ENCODE peak calls at places on chromosomes 12 and 14, in six cellular contexts. One of them, this sample, is unnamed.

GRCh38 chr12:21891763-21892217 is 49.4 kb downstream of the ABCC9 start:
- DNase-seq in HepG2: no peak
- DNase-seq in SK-N-SH: no peak
- DNase-seq in K562: no peak
- DNase-seq in GM12891: no peak
- DNase-seq in H1: no peak
- DNase-seq in this sample: no peak

GRCh38 chr12:31702047-31702446 is 26.8 kb downstream of the AMN1 start:
- DNase-seq in HepG2: no peak
- DNase-seq in SK-N-SH: no peak
- DNase-seq in K562: no peak
- DNase-seq in GM12891: no peak
- DNase-seq in H1: no peak
- DNase-seq in this sample: no peak

GRCh38 chr12:100565987-100566545 is 7.4 kb upstream of the GAS2L3 start:
- DNase-seq in HepG2: no peak
- DNase-seq in SK-N-SH: no peak
- DNase-seq in K562: no peak
- DNase-seq in GM12891: no peak
- DNase-seq in H1: no peak
- DNase-seq in this sample: no peak

GRCh38 chr12:68381476-68381875 is 49.3 kb upstream of the MDM1 start:
- DNase-seq in HepG2: no peak
- DNase-seq in SK-N-SH: no peak
- DNase-seq in K562: no peak
- DNase-seq in GM12891: no peak
- DNase-seq in H1: no peak
- DNase-seq in this sample: no peak

GRCh38 chr14:65853407-65853955 is 441.0 kb downstream of the FUT8 start:
- DNase-seq in HepG2: no peak
- DNase-seq in SK-N-SH: no peak
- DNase-seq in K562: no peak
- DNase-seq in GM12891: no peak
- DNase-seq in H1: no peak
- DNase-seq in this sample: no peak

GRCh38 chr14:89399594-89400068 is 17.4 kb downstream of the FOXN3 start:
- DNase-seq in HepG2: peak
- DNase-seq in SK-N-SH: peak
- DNase-seq in K562: no peak
- DNase-seq in GM12891: no peak
- DNase-seq in H1: no peak
- DNase-seq in this sample: no peak

GRCh38 chr12:104294845-104295674 is 8.5 kb upstream of the EID3 start:
- DNase-seq in HepG2: no peak
- DNase-seq in SK-N-SH: no peak
- DNase-seq in K562: no peak
- DNase-seq in GM12891: no peak
- DNase-seq in H1: no peak
- DNase-seq in this sample: no peak

GRCh38 chr14:52599974-52600373 is 47.3 kb downstream of the GPR137C start:
- DNase-seq in HepG2: no peak
- DNase-seq in SK-N-SH: no peak
- DNase-seq in K562: no peak
- DNase-seq in GM12891: no peak
- DNase-seq in H1: no peak
- DNase-seq in this sample: no peak

GRCh38 chr12:110269622-110270124 is 11.4 kb upstream of the ATP2A2 start:
- DNase-seq in HepG2: no peak
- DNase-seq in SK-N-SH: no peak
- DNase-seq in K562: peak
- DNase-seq in GM12891: no peak
- DNase-seq in H1: no peak
- DNase-seq in this sample: no peak

GRCh38 chr12:109831929-109832328 is 1.3 kb downstream of the TRPV4 start:
- DNase-seq in HepG2: no peak
- DNase-seq in SK-N-SH: no peak
- DNase-seq in K562: no peak
- DNase-seq in GM12891: no peak
- DNase-seq in H1: no peak
- DNase-seq in this sample: no peak

GRCh38 chr12:109758406-109759075 is 44.9 kb downstream of the FAM222A start:
- DNase-seq in HepG2: no peak
- DNase-seq in SK-N-SH: peak
- DNase-seq in K562: no peak
- DNase-seq in GM12891: no peak
- DNase-seq in H1: no peak
- DNase-seq in this sample: no peak

GRCh38 chr12:70982991-70983390 is 62.5 kb upstream of the PTPRR start:
- DNase-seq in HepG2: no peak
- DNase-seq in SK-N-SH: no peak
- DNase-seq in K562: no peak
- DNase-seq in GM12891: no peak
- DNase-seq in H1: no peak
- DNase-seq in this sample: no peak

GRCh38 chr12:55706840-55707671 is 648 bp downstream of the ITGA7 start:
- DNase-seq in HepG2: no peak
- DNase-seq in SK-N-SH: no peak
- DNase-seq in K562: no peak
- DNase-seq in GM12891: no peak
- DNase-seq in H1: no peak
- DNase-seq in this sample: no peak

GRCh38 chr12:41663487-41664258 is 475.6 kb downstream of the PDZRN4 start:
- DNase-seq in HepG2: peak
- DNase-seq in SK-N-SH: peak
- DNase-seq in K562: no peak
- DNase-seq in GM12891: no peak
- DNase-seq in H1: no peak
- DNase-seq in this sample: no peak

GRCh38 chr14:73663548-73664212 is 18.9 kb downstream of the DNAL1 start:
- DNase-seq in HepG2: peak
- DNase-seq in SK-N-SH: no peak
- DNase-seq in K562: no peak
- DNase-seq in GM12891: no peak
- DNase-seq in H1: no peak
- DNase-seq in this sample: no peak

GRCh38 chr14:91904956-91905645 is 37.8 kb upstream of the TC2N start:
- DNase-seq in HepG2: no peak
- DNase-seq in SK-N-SH: no peak
- DNase-seq in K562: no peak
- DNase-seq in GM12891: no peak
- DNase-seq in H1: no peak
- DNase-seq in this sample: no peak

GRCh38 chr14:52427460-52427859 is 113.3 kb downstream of the PTGER2 start:
- DNase-seq in HepG2: no peak
- DNase-seq in SK-N-SH: no peak
- DNase-seq in K562: no peak
- DNase-seq in GM12891: no peak
- DNase-seq in H1: no peak
- DNase-seq in this sample: no peak

GRCh38 chr14:67068246-67068645 is 121.0 kb upstream of the GARIN2 start:
- DNase-seq in HepG2: no peak
- DNase-seq in SK-N-SH: no peak
- DNase-seq in K562: no peak
- DNase-seq in GM12891: no peak
- DNase-seq in H1: no peak
- DNase-seq in this sample: no peak

GRCh38 chr12:104769207-104769606 is 188.9 kb downstream of the SLC41A2 start:
- DNase-seq in HepG2: no peak
- DNase-seq in SK-N-SH: no peak
- DNase-seq in K562: no peak
- DNase-seq in GM12891: no peak
- DNase-seq in H1: no peak
- DNase-seq in this sample: no peak

GRCh38 chr12:26197832-26198231 is 2.5 kb downstream of the SSPN start:
- DNase-seq in HepG2: no peak
- DNase-seq in SK-N-SH: peak
- DNase-seq in K562: no peak
- DNase-seq in GM12891: no peak
- DNase-seq in H1: no peak
- DNase-seq in this sample: no peak

GRCh38 chr12:60194682-60195081 is 598.9 kb downstream of the SLC16A7 start:
- DNase-seq in HepG2: no peak
- DNase-seq in SK-N-SH: no peak
- DNase-seq in K562: no peak
- DNase-seq in GM12891: no peak
- DNase-seq in H1: no peak
- DNase-seq in this sample: no peak

DNA sequence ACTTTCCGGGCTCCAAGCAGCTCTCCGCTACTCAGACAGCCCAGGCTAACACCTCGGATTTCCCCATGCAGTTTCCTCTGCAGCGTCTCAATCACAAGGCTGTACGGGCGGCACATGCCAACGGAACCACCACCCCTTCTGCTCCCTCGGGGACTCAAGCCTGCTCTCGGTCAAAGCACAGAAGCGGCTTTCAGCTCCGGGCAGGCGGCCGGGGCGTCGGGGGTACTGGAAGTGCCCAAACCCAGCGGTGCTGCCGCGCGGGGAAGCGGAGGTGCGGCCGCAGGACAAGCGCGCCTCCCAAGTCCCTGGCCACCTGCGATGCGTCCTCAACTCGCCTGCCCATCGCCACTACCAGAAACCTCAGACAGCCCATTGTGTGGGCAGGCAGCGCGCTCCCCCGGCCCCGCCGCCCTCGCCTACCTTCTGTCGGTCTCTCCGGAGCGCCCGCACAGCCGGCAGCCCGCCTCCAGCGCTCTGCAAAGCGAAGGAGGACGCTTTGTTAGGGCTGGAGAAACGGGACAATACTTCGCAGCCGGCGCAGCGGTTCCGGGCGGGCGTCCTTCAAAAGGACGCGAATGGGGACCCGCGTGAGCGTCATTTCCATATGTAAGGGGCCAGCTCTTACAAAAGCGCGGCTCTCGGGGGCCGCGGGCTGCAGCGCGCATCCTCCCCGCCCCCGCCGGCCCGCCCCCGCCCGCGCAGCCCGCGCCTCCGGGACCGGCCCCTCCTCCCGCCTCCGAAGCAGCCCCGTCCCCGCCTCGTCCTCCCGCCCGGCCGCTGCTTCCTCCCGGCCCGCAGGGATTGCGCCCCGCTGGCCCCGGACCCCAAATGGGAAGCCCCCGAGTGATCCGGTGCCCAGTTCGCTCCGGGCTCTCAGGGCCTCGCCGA is 674 bp downstream of the NIN start:
- DNase-seq in HepG2: peak
- DNase-seq in SK-N-SH: peak
- DNase-seq in K562: peak
- DNase-seq in GM12891: peak
- DNase-seq in H1: no peak
- DNase-seq in this sample: peak
- TF ChIP-seq TAF1 in HepG2: no peak
- TF ChIP-seq TAF1 in SK-N-SH: no peak
- TF ChIP-seq TAF1 in K562: no peak
- TF ChIP-seq TAF1 in GM12891: no peak
- TF ChIP-seq TAF1 in H1: peak
- TF ChIP-seq TAF1 in this sample: no peak

DNA sequence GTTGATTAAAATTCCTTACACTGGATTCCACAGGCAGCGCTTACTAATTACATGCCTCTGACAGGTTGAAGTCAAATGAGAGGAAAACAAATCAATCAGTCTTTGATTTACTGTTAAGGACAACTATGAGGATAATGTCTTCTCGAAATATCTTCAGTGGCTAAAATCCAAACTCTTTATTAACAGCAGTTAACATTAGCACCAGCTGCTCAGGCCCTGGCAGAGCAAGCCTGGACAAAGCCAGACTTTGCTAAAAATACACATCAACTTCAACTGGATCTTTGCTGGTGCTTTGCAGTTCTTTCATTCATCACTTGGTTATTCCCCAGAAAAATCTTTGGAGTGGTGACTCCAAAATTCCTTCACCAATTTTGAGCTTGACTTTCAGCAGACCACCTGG is 98.7 kb downstream of the HECTD4 start:
- DNase-seq in HepG2: no peak
- DNase-seq in SK-N-SH: no peak
- DNase-seq in K562: no peak
- DNase-seq in GM12891: no peak
- DNase-seq in H1: no peak
- DNase-seq in this sample: no peak
- TF ChIP-seq TAF1 in HepG2: no peak
- TF ChIP-seq TAF1 in SK-N-SH: no peak
- TF ChIP-seq TAF1 in K562: no peak
- TF ChIP-seq TAF1 in GM12891: no peak
- TF ChIP-seq TAF1 in H1: no peak
- TF ChIP-seq TAF1 in this sample: no peak

DNA sequence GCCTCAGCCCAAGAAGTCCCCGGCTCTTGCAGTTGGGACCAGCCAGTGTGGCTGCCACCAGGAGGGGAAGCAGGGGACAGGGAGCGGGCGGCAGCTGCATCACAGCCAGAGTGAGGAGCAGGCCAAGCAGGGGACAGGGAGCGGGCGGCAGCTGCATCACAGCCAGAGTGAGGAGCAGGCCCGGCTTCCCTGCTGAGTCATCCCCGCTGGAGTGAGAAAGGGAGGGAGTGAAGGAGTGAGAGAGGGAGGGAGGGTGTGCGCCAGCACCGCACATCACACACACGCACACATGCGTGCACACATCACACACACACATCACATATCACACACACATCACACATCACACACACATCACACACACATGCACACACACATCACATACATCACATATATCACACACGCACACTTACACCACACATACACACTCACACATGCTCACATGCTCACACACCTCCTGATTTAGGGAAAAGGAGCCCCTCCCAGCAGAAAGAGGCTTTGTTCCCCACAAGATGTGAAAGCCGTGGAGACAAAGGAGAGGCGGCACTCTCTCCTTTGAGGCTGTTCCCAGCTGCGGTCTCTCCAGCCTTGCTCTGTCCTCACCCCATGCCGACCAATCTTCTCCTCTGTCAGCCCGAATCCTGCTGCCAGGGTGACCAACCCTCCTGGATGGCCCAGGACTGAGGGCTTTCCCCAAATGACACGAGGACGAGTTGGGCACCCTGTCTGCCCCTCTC is 16.8 kb upstream of the ZDHHC22 start:
- DNase-seq in HepG2: no peak
- DNase-seq in SK-N-SH: peak
- DNase-seq in K562: peak
- DNase-seq in GM12891: no peak
- DNase-seq in H1: no peak
- DNase-seq in this sample: no peak
- TF ChIP-seq TAF1 in HepG2: no peak
- TF ChIP-seq TAF1 in SK-N-SH: no peak
- TF ChIP-seq TAF1 in K562: no peak
- TF ChIP-seq TAF1 in GM12891: no peak
- TF ChIP-seq TAF1 in H1: no peak
- TF ChIP-seq TAF1 in this sample: no peak

DNA sequence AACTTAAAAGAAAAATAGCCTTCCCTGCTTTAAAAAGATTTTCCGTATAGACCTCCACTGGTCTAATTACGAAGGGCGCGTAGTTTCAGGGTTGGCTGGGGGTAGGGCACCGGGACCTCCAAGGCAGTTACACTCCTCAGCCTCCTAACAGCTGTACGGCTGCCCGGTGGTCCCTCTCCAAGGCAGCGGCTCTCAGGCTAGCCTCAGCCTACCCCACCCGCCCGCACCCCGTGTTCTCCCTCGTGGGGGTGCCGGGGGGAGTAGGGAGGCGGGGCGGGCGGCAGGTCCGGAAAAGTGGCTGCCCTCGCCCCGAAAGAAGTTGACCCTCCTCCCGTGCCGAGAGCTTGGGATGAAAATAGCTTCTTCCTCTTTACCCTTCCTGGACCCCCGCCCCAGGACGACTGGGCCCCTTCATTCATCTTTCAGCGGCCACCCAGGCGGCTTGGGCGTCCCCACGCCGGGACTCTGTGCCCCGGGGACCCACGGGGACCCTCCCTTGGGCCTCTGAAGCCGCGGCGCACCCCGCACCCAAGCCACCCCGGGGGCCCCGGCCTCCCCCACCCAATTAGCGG is 991 bp upstream of the RCOR1 start:
- DNase-seq in HepG2: no peak
- DNase-seq in SK-N-SH: peak
- DNase-seq in K562: peak
- DNase-seq in GM12891: no peak
- DNase-seq in H1: no peak
- DNase-seq in this sample: no peak
- TF ChIP-seq TAF1 in HepG2: no peak
- TF ChIP-seq TAF1 in SK-N-SH: no peak
- TF ChIP-seq TAF1 in K562: no peak
- TF ChIP-seq TAF1 in GM12891: no peak
- TF ChIP-seq TAF1 in H1: peak
- TF ChIP-seq TAF1 in this sample: no peak